ENCODE peak calls at places on chromosomes 12 and 14, in four cellular contexts. U, J, S and Z are unnamed samples.

GRCh38 chr14:93039649-93040315 is 75.9 kb downstream of the ITPK1 start:
- DNase-seq in J (peak), U (no peak), S (no peak), Z (no peak)

GRCh38 chr14:99134333-99135046 is 137.5 kb downstream of the BCL11B start:
- DNase-seq in S (no peak), J (no peak), U (peak), Z (no peak)

GRCh38 chr12:92927436-92928116 is 1.5 kb downstream of the EEA1 start:
- DNase-seq in U (no peak), J (no peak), S (peak), Z (peak)

GRCh38 chr12:57844725-57845477 is 1.6 kb downstream of the CTDSP2 start:
- DNase-seq in U (peak), S (peak), J (peak), Z (peak)

GRCh38 chr14:83164016-83164415 is 1630.4 kb upstream of the SEL1L start:
- DNase-seq in J (no peak), S (no peak), U (no peak), Z (no peak)

GRCh38 chr14:34538871-34539406 is 562 bp downstream of the EAPP start:
- DNase-seq in S (no peak), U (no peak), J (no peak), Z (no peak)

GRCh38 chr14:52885230-52885629 is 65.6 kb downstream of the FERMT2 start:
- DNase-seq in S (no peak), J (no peak), U (no peak), Z (no peak)

GRCh38 chr14:56127156-56127555 is 8.9 kb downstream of the PELI2 start:
- DNase-seq in J (no peak), U (no peak), S (no peak), Z (no peak)

GRCh38 chr12:2097617-2098016 is 44.8 kb downstream of the CACNA1C start:
- DNase-seq in S (no peak), U (no peak), J (no peak), Z (no peak)

GRCh38 chr12:6536894-6537579 is 2.7 kb downstream of the GAPDH start:
- DNase-seq in U (no peak), J (no peak), S (peak), Z (no peak)

GRCh38 chr12:54404061-54405004 is 14.7 kb downstream of the ITGA5 start:
- DNase-seq in U (peak), S (peak), J (no peak), Z (no peak)

GRCh38 chr12:83156800-83157199 is 470.1 kb downstream of the TMTC2 start:
- DNase-seq in J (no peak), U (no peak), S (no peak), Z (no peak)

GRCh38 chr14:55605793-55606192 is 25.8 kb downstream of the KTN1 start:
- DNase-seq in S (no peak), U (no peak), J (no peak), Z (no peak)

GRCh38 chr14:105388110-105388951 is 10.0 kb upstream of the TEX22 start:
- DNase-seq in U (no peak), S (no peak), J (peak), Z (no peak)

GRCh38 chr12:18723752-18724151 is 14.1 kb downstream of the PLCZ1 start:
- DNase-seq in J (no peak), S (no peak), U (no peak), Z (no peak)

GRCh38 chr12:53591301-53592206 is 34.6 kb downstream of the ATF7 start:
- DNase-seq in S (no peak), J (no peak), U (no peak), Z (no peak)

GRCh38 chr12:94875525-94875924 is 128.0 kb downstream of the NDUFA12 start:
- DNase-seq in U (peak), J (no peak), S (peak), Z (peak)

GRCh38 chr12:104457746-104458644 is 1.2 kb downstream of the CHST11 start:
- DNase-seq in S (peak), U (peak), J (peak), Z (peak)

GRCh38 chr12:7433276-7433822 is 10.6 kb downstream of the CD163L1 start:
- DNase-seq in U (no peak), J (no peak), S (no peak), Z (no peak)

GRCh38 chr14:96501383-96501745 is 818 bp upstream of the PAPOLA start:
- DNase-seq in U (peak), S (peak), J (no peak), Z (no peak)

GRCh38 chr12:103441437-103442186 is 54.2 kb downstream of the C12orf42 start:
- DNase-seq in J (no peak), S (peak), U (no peak), Z (peak)

GRCh38 chr12:18343708-18344107 is 82.4 kb downstream of the PIK3C2G start:
- DNase-seq in S (no peak), J (no peak), U (no peak), Z (no peak)

GRCh38 chr12:790608-791007 is 38.2 kb downstream of the WNK1 start:
- DNase-seq in S (no peak), U (no peak), J (no peak), Z (no peak)

GRCh38 chr12:40215977-40216376 is 8.8 kb upstream of the LRRK2 start:
- DNase-seq in J (no peak), S (no peak), U (no peak), Z (no peak)

GRCh38 chr12:122853582-122854245 is 18.5 kb downstream of the HIP1R start:
- DNase-seq in U (peak), S (no peak), J (no peak), Z (no peak)

GRCh38 chr14:39768579-39768978 is 336.3 kb upstream of the FBXO33 start:
- DNase-seq in J (no peak), S (peak), U (no peak), Z (no peak)

GRCh38 chr14:75032939-75033338 is 18.3 kb downstream of the MLH3 start:
- DNase-seq in J (no peak), S (no peak), U (peak), Z (no peak)

GRCh38 chr14:54197369-54197768 is 199.4 kb upstream of the CDKN3 start:
- DNase-seq in U (no peak), S (no peak), J (no peak), Z (no peak)

GRCh38 chr14:70018713-70019201 is 139.5 kb downstream of the SMOC1 start:
- DNase-seq in U (no peak), S (no peak), J (peak), Z (peak)

GRCh38 chr12:95884998-95885397 is 26.2 kb downstream of the SNRPF start:
- DNase-seq in S (no peak), J (no peak), U (no peak), Z (no peak)

GRCh38 chr14:36479344-36479743 is 40.7 kb downstream of the NKX2-1 start:
- DNase-seq in S (no peak), U (no peak), J (no peak), Z (no peak)

GRCh38 chr14:77139540-77140342 is 1.9 kb downstream of the ZDHHC22 start:
- DNase-seq in S (peak), J (no peak), U (peak), Z (peak)

GRCh38 chr12:64077922-64078321 is 144.2 kb downstream of the KICS2 start:
- DNase-seq in S (no peak), J (no peak), U (no peak), Z (no peak)

GRCh38 chr12:28176295-28176694 is 14.0 kb upstream of the CCDC91 start:
- DNase-seq in U (no peak), S (no peak), J (no peak), Z (no peak)
- TF ChIP-seq CTCF in U (no peak), S (no peak), J (no peak), Z (no peak)

GRCh38 chr14:50000215-50001145 is 107.6 kb downstream of the ARF6 start:
- DNase-seq in U (peak), J (peak), S (peak), Z (peak)
- TF ChIP-seq CTCF in U (no peak), J (no peak), S (peak), Z (no peak)

GRCh38 chr12:130026608-130027176 is 122.9 kb upstream of the TMEM132D start:
- DNase-seq in J (no peak), S (peak), U (peak), Z (peak)
- TF ChIP-seq CTCF in J (no peak), S (peak), U (peak), Z (peak)

GRCh38 chr12:90987520-90987919 is 17.3 kb downstream of the EPYC start:
- DNase-seq in U (no peak), J (no peak), S (no peak), Z (no peak)
- TF ChIP-seq CTCF in U (peak), J (no peak), S (peak), Z (no peak)